ENCODE peak calls at places on chromosome 19, in nine cellular contexts. X is GM23248; T is CD4-positive, alpha-beta memory T cell; Z is aorta; I is tibial nerve; P is body of pancreas; A is pancreas; R is CD4-positive, CD25-positive, alpha-beta regulatory T cell; E is suprapubic skin. C is an unnamed sample. For H3K4me1, the result is how much of the 10 kb centered on the place peaks cover.

GRCh38 chr19:54218960-54219661 is 3.7 kb downstream of the LILRB3 start:
- DNase-seq in X (no peak), T (no peak), Z (peak), I (no peak), P (no peak), A (no peak), R (no peak), E (no peak), C (no peak)

GRCh38 chr19:55391702-55392615 is 6.2 kb downstream of the RPL28 start:
- DNase-seq in X (peak), T (no peak), Z (no peak), I (no peak), P (no peak), A (no peak), R (no peak), E (no peak), C (no peak)

GRCh38 chr19:10295847-10296591 is 6.3 kb downstream of the ICAM5 start:
- DNase-seq in X (peak), T (no peak), Z (no peak), I (no peak), P (no peak), A (no peak), R (no peak), E (no peak), C (no peak)

GRCh38 chr19:2602391-2603181 is 99.9 kb downstream of the GNG7 start:
- DNase-seq in X (peak), T (no peak), Z (peak), I (peak), P (peak), A (peak), R (no peak), E (peak), C (no peak)

GRCh38 chr19:32450217-32450616 is 44.6 kb downstream of the DPY19L3 start:
- DNase-seq in X (no peak), T (no peak), Z (no peak), I (no peak), P (no peak), A (no peak), R (no peak), E (no peak), C (no peak)

GRCh38 chr19:14441041-14441938 is 8.2 kb downstream of the PKN1 start:
- DNase-seq in X (no peak), T (no peak), Z (no peak), I (no peak), P (no peak), A (no peak), R (no peak), E (no peak), C (no peak)

GRCh38 chr19:23823952-23824389 is 65.3 kb upstream of the ZNF681 start:
- DNase-seq in X (no peak), T (no peak), Z (no peak), I (no peak), P (no peak), A (no peak), R (peak), E (no peak), C (no peak)

GRCh38 chr19:18478545-18479311 is 40.8 kb upstream of the ISYNA1 start:
- DNase-seq in X (peak), T (no peak), Z (peak), I (peak), P (peak), A (no peak), R (no peak), E (peak), C (peak)

GRCh38 chr19:45976180-45976579 is 2.5 kb upstream of the NOVA2 start:
- DNase-seq in X (peak), T (no peak), Z (no peak), I (no peak), P (no peak), A (no peak), R (no peak), E (no peak), C (no peak)

GRCh38 chr19:33426621-33427475 is 53.3 kb downstream of the CEBPG start:
- DNase-seq in X (no peak), T (no peak), Z (peak), I (no peak), P (no peak), A (no peak), R (no peak), E (no peak), C (no peak)

GRCh38 chr19:4730740-4731171 is 7.1 kb upstream of the DPP9 start:
- DNase-seq in X (peak), T (peak), Z (no peak), I (no peak), P (no peak), A (no peak), R (peak), E (no peak), C (peak)

GRCh38 chr19:10334340-10335148 is 1.2 kb upstream of the RAVER1 start:
- DNase-seq in X (peak), T (no peak), Z (peak), I (peak), P (peak), A (peak), R (no peak), E (peak), C (no peak)

GRCh38 chr19:54489766-54490165 is 12.9 kb upstream of the LAIR2 start:
- DNase-seq in X (no peak), T (no peak), Z (no peak), I (no peak), P (no peak), A (no peak), R (no peak), E (no peak), C (no peak)

GRCh38 chr19:42695811-42696503 is 44.3 kb downstream of the PSG3 start:
- DNase-seq in X (no peak), T (no peak), Z (no peak), I (no peak), P (no peak), A (no peak), R (no peak), E (no peak), C (no peak)

GRCh38 chr19:42693760-42694350 is 46.4 kb downstream of the PSG3 start:
- DNase-seq in X (peak), T (no peak), Z (no peak), I (no peak), P (peak), A (peak), R (no peak), E (no peak), C (no peak)

GRCh38 chr19:42697884-42698283 is 42.4 kb downstream of the PSG3 start:
- DNase-seq in X (peak), T (no peak), Z (no peak), I (no peak), P (no peak), A (no peak), R (no peak), E (no peak), C (no peak)
- H3K4me3 ChIP-seq in X (no peak), T (no peak), Z (no peak), I (no peak), P (no peak), A (no peak), R (no peak), E (no peak), C (no peak)

GRCh38 chr19:16366056-16366432 is 41.4 kb downstream of the KLF2 start:
- DNase-seq in X (no peak), T (no peak), Z (peak), I (no peak), P (no peak), A (no peak), R (no peak), E (no peak), C (no peak)

GRCh38 chr19:16363133-16363851 is 38.7 kb downstream of the KLF2 start:
- DNase-seq in X (no peak), T (no peak), Z (no peak), I (no peak), P (peak), A (peak), R (no peak), E (no peak), C (no peak)

GRCh38 chr19:16365300-16365996 is 40.8 kb downstream of the KLF2 start:
- DNase-seq in X (no peak), T (no peak), Z (peak), I (no peak), P (no peak), A (no peak), R (no peak), E (no peak), C (no peak)

GRCh38 chr19:16363852-16364230 is 39.2 kb downstream of the KLF2 start:
- DNase-seq in X (no peak), T (no peak), Z (no peak), I (no peak), P (no peak), A (no peak), R (no peak), E (no peak), C (no peak)

DNA sequence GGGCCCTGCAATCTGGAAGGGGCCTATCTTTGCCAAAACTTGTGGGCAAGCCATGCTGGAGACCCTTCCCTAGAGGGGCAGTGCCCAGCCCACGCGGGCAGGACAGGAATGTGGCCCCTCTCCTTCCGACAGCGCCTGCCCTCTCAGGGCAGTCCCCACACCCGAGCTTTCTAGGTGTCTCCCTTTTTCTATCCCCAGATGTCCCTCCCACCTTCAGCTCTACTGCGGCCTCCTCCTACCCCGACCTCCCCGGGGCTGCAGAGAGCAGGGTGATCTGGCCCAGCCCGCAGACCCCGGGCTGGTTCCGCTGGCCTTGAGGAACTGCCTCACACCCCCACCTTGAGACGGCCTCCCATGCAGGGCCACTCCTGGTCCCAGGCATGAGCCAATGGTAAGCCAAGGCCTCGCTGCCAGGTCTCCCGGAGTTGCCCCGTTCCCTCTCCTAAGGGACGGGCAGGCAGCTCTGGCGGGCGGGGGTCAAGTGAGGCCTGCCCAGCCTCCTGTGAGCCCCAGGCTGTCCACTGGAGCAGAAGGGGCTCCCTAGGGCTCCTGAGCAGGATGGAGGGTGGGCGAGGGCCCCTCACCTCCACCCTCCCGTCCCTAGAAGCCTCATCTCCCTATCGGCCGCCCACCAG is 39.7 kb downstream of the KLF2 start:
- DNase-seq in X (no peak), T (no peak), Z (no peak), I (no peak), P (no peak), A (no peak), R (no peak), E (no peak), C (no peak)
- H3K4me1 ChIP-seq in X (under half), T (half or more), Z (under half), I (under half), P (under half), A (under half), R (half or more), E (under half), C (half or more)

GRCh38 chr19:50477751-50478515 is 1.3 kb upstream of the GARIN5A start:
- DNase-seq in X (no peak), T (no peak), Z (peak), I (no peak), P (no peak), A (no peak), R (no peak), E (no peak), C (no peak)

GRCh38 chr19:50475101-50475568 is 1.2 kb upstream of the EMC10 start:
- DNase-seq in X (no peak), T (no peak), Z (peak), I (no peak), P (no peak), A (no peak), R (no peak), E (no peak), C (no peak)

GRCh38 chr19:50476943-50477264 is 256 bp upstream of the GARIN5A start:
- DNase-seq in X (no peak), T (no peak), Z (no peak), I (no peak), P (no peak), A (no peak), R (no peak), E (no peak), C (no peak)

GRCh38 chr19:50475736-50476223 is 527 bp upstream of the EMC10 start:
- DNase-seq in X (no peak), T (no peak), Z (peak), I (no peak), P (no peak), A (no peak), R (no peak), E (no peak), C (no peak)

DNA sequence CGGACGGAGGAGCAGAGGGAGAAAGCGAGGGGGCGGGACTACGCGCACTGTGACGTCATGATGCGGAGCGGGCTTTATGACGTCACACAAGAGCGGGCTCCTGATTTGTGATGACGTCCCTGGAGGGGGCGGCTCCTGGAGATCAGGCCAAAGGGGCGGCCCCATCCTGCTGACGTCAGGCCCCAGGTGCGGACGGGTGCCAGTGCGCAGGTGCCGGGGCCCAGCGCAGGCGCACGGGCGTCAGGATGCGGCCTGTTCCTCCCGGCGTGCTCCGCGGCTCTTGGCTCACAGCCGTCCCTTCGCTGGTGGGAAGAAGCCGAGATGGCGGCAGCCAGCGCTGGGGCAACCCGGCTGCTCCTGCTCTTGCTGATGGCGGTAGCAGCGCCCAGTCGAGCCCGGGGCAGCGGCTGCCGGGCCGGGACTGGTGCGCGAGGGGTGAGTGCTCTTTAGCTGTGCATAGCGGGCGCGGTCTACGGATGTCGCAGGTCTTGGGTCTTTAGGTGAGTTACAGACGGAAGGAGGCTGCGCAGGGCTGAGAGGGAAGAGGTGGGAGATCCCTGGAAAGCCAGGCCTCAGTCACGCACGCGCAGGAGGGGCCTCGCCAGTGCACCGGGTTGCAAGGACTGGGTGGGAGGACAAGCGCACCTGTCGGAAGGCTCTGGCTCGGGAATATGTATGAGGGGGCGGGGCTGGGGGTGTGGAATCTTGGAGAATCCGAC is at the start of the genes EMC10 and GARIN5A:
- DNase-seq in X (peak), T (peak), Z (peak), I (peak), P (peak), A (peak), R (peak), E (peak), C (peak)
- H3K4me3 ChIP-seq in X (peak), T (peak), Z (peak), I (peak), P (peak), A (peak), R (peak), E (peak), C (peak)

GRCh38 chr19:661427-662196 is 1.4 kb downstream of the RNF126 start:
- DNase-seq in X (peak), T (peak), Z (no peak), I (no peak), P (no peak), A (no peak), R (peak), E (no peak), C (peak)
- H3K4me1 ChIP-seq in X (under half), T (half or more), Z (under half), I (half or more), P (half or more), A (under half), R (half or more), E (half or more), C (half or more)

DNA sequence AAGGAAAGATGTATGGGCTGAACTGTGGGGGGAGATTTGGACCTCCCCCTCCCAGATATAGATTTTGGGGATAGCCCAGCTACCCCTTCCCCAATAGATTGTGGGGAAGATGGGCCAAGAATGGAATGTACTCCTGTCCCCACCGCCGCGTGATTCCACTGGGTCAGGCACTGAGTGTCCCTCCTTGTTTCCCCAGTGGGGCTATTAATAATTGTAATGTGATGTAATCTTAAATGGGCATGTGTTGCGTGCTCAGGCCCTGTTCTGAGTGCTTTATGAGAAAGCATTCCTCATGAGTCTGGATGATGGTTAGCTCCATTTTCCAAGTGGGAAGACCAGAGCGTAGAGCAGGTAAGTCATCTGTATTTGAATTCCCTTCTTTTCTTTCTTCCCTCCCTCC is 1.4 kb downstream of the PSMD8 start:
- DNase-seq in X (peak), T (no peak), Z (no peak), I (no peak), P (no peak), A (no peak), R (no peak), E (no peak), C (no peak)
- H3K4me3 ChIP-seq in X (peak), T (peak), Z (peak), I (peak), P (no peak), A (peak), R (peak), E (peak), C (peak)

DNA sequence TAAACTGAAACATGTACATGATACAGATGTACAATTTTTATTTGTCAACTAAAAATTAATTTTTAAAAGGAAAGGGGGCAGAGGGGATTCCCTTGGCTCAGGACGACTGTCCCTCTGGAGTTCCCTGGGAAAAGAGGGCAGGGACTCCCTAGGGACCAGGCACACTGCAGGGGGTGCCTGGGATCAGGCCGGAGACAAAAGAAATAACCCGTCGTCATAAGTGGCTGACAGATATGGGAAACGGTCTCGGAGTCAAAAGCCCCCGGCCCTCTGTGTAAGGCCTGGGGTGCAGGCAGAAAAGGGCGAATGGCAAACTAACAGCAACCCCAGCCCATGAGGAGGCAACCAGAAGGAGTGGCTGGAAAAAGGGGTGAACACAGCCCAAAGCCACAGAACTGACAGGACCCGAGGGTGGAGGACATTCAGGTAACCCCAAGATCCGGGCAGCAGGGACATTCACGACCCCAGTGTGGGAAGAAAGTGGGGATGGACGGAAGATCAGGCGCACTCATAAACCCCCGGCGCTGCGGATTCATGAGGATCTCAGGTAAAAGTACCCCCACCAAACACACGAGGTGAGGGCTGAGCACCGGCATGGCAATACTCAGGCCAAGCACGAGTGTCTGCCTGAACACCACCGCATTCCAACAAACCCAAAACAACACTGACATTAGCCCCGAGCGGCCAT is 6.7 kb downstream of the MLLT1 start:
- DNase-seq in X (no peak), T (no peak), Z (no peak), I (no peak), P (no peak), A (no peak), R (no peak), E (no peak), C (no peak)
- H3K4me1 ChIP-seq in X (half or more), T (under half), Z (under half), I (half or more), P (half or more), A (under half), R (under half), E (half or more), C (under half)

GRCh38 chr19:1254081-1254527 is 5.7 kb downstream of the MIDN start:
- DNase-seq in X (peak), T (no peak), Z (no peak), I (no peak), P (no peak), A (peak), R (no peak), E (no peak), C (no peak)
- H3K4me3 ChIP-seq in X (peak), T (no peak), Z (no peak), I (peak), P (no peak), A (peak), R (no peak), E (peak), C (no peak)

GRCh38 chr19:43380008-43380407 is 26.5 kb downstream of the CD177 start:
- DNase-seq in X (no peak), T (no peak), Z (no peak), I (no peak), P (no peak), A (peak), R (no peak), E (peak), C (no peak)
- H3K4me1 ChIP-seq in X (under half), T (under half), Z (under half), I (under half), P (under half), A (under half), R (under half), E (under half), C (under half)

DNA sequence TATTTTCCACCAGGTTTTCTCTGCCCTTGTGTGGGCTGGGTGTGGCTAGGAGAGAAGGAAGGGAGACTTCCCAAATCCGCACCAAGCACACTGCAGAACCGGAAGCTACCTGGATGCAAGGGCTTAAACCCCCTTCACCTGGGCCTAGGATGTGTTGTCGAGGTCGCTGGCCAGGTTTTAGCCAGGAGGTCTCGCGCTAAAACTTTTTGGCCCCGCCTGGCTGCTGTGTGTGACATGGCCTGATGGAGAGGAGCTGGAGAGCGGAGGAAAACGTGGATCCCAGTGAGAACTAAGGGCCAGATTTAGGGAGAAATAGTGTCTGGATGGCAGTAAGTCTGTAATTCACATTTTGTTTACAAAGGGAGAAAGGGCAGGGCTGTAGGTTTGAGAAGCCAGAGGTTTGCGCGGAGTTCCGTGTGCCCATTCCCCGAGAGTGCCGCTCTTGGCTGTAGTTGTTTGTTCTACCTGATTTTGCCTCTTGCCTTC is 3.1 kb upstream of the TSHZ3 start:
- DNase-seq in X (no peak), T (no peak), Z (no peak), I (no peak), P (no peak), A (no peak), R (no peak), E (no peak), C (no peak)
- H3K4me3 ChIP-seq in X (peak), T (no peak), Z (no peak), I (peak), P (no peak), A (peak), R (no peak), E (no peak), C (no peak)